ENCODE peak calls at places on chromosomes 7 and 10, in four cellular contexts. Z is renal cortical epithelial cell, D is midbrain, O is ELF-1. Y is an unnamed sample.

GRCh38 chr10:61606971-61607907 is 55.5 kb upstream of the CABCOCO1 start:
- DNase-seq in O (no peak), Z (peak; percentile 53), D (no peak), Y (peak; percentile 66)

GRCh38 chr10:3099291-3100092 is 32.1 kb downstream of the PFKP start:
- DNase-seq in O (no peak), D (no peak), Z (peak; percentile 95), Y (no peak)

GRCh38 chr7:128902761-128903585 is 7.5 kb downstream of the KCP start:
- DNase-seq in Z (peak; percentile 89), D (no peak), O (no peak), Y (no peak)

GRCh38 chr10:6396652-6397051 is 183.4 kb downstream of the PRKCQ start:
- DNase-seq in Z (peak; percentile 18), D (no peak), O (no peak), Y (no peak)

GRCh38 chr7:150356265-150356897 is 12.2 kb upstream of the REPIN1 start:
- DNase-seq in Z (no peak), O (peak; percentile 57), D (peak; percentile 16), Y (peak; percentile 81)

GRCh38 chr7:149713731-149714068 is 59.7 kb downstream of the ZNF467 start:
- DNase-seq in O (no peak), D (no peak), Z (no peak), Y (peak; percentile 39)

GRCh38 chr7:98816206-98816605 is 53.6 kb downstream of the TMEM130 start:
- DNase-seq in O (no peak), Z (no peak), D (no peak), Y (no peak)

GRCh38 chr7:44291733-44292395 is 33.5 kb downstream of the CAMK2B start:
- DNase-seq in D (no peak), Z (no peak), O (peak; percentile 0), Y (no peak)

GRCh38 chr10:102113956-102114857 is 6.0 kb downstream of the LDB1 start:
- DNase-seq in D (peak; percentile 32), O (peak; percentile 36), Z (no peak), Y (peak; percentile 55)

GRCh38 chr10:14017380-14017943 is 313.3 kb downstream of the FRMD4A start:
- DNase-seq in D (no peak), O (no peak), Z (no peak), Y (no peak)

GRCh38 chr7:107338080-107338479 is 131.8 kb upstream of the GPR22 start:
- DNase-seq in O (no peak), D (no peak), Z (no peak), Y (no peak)

GRCh38 chr7:40437936-40438634 is 303.3 kb downstream of the SUGCT start:
- DNase-seq in O (no peak), D (no peak), Z (no peak), Y (no peak)

GRCh38 chr7:66326501-66327180 is 121.5 kb downstream of the TPST1 start:
- DNase-seq in O (no peak), D (no peak), Z (no peak), Y (no peak)

GRCh38 chr10:124521429-124521871 is 59.8 kb downstream of the LHPP start:
- DNase-seq in Z (no peak), O (no peak), D (peak; percentile 82), Y (no peak)

GRCh38 chr7:107024906-107025305 is 19.6 kb upstream of the PRKAR2B start:
- DNase-seq in Z (no peak), D (no peak), O (no peak), Y (no peak)

GRCh38 chr7:129630341-129630740 is 18.8 kb downstream of the NRF1 start:
- DNase-seq in Z (no peak), D (no peak), O (no peak), Y (no peak)

GRCh38 chr10:116773306-116773705 is 30.9 kb upstream of the HSPA12A start:
- DNase-seq in D (no peak), Z (no peak), O (peak; percentile 21), Y (no peak)

GRCh38 chr10:1462994-1463633 is 274.2 kb downstream of the ADARB2 start:
- DNase-seq in Z (no peak), D (no peak), O (no peak), Y (no peak)

GRCh38 chr10:78584266-78584665 is 484.5 kb upstream of the ZMIZ1 start:
- DNase-seq in O (no peak), Z (no peak), D (no peak), Y (no peak)

GRCh38 chr10:52459097-52459496 is 145.0 kb downstream of the DKK1 start:
- DNase-seq in O (no peak), D (no peak), Z (no peak), Y (no peak)

GRCh38 chr7:128906766-128907559 is 3.5 kb downstream of the KCP start:
- DNase-seq in Z (no peak), O (no peak), D (no peak), Y (no peak)

GRCh38 chr7:75650671-75651070 is 88.1 kb downstream of the HIP1 start:
- DNase-seq in O (peak; percentile 45), Z (no peak), D (no peak), Y (no peak)

GRCh38 chr7:133556553-133556952 is 303.7 kb downstream of the EXOC4 start:
- DNase-seq in D (no peak), Z (no peak), O (no peak), Y (no peak)

GRCh38 chr10:103510046-103510685 is 16.7 kb downstream of the NEURL1 start:
- DNase-seq in O (no peak), D (no peak), Z (no peak), Y (no peak)

GRCh38 chr7:42065942-42066341 is 171.1 kb downstream of the GLI3 start:
- DNase-seq in Z (peak; percentile 68), D (peak; percentile 12), O (peak; percentile 66), Y (peak; percentile 60)

GRCh38 chr7:129367700-129368388 is 66.4 kb upstream of the STRIP2 start:
- DNase-seq in O (peak; percentile 88), Z (peak; percentile 75), D (peak; percentile 80), Y (peak; percentile 93)

GRCh38 chr10:24553051-24553612 is 170.6 kb downstream of the ARHGAP21 start:
- DNase-seq in O (peak; percentile 51), D (no peak), Z (peak; percentile 34), Y (no peak)

GRCh38 chr10:33698028-33698427 is 363.6 kb upstream of the NRP1 start:
- DNase-seq in Z (no peak), O (no peak), D (no peak), Y (peak; percentile 47)

GRCh38 chr7:122212754-122213153 is 68.7 kb upstream of the AASS start:
- DNase-seq in O (no peak), Z (no peak), D (no peak), Y (no peak)

GRCh38 chr10:16724509-16724908 is 92.7 kb downstream of the RSU1 start:
- DNase-seq in Z (no peak), D (no peak), O (no peak), Y (no peak)

GRCh38 chr10:86413046-86413728 is 46.6 kb upstream of the GRID1 start:
- DNase-seq in Z (no peak), D (no peak), O (no peak), Y (no peak)

GRCh38 chr10:90674927-90675326 is 182.9 kb downstream of the HTR7 start:
- DNase-seq in D (no peak), O (no peak), Z (no peak), Y (no peak)